ENCODE peak calls at places on chromosomes 6 and 20, in ten cellular contexts. V is epithelial cell of esophagus, G is progenitor cell of endocrine pancreas, I is astrocyte of the cerebellum, N is endodermal cell, E is uterus, C is mammary epithelial cell, W is right lobe of liver, L is GM20000, B is AG04449. Z is an unnamed sample.

GRCh38 chr6:12008366-12009179 is 3.5 kb upstream of the HIVEP1 start:
- DNase-seq in V (peak; percentile 70), G (peak; percentile 77), I (no peak), N (peak; percentile 91), E (peak; percentile 81), C (peak; percentile 75), W (peak; percentile 96), L (peak; percentile 84), B (no peak), Z (no peak)

GRCh38 chr6:34460796-34461507 is 4.9 kb upstream of the PACSIN1 start:
- DNase-seq in V (peak; percentile 71), G (no peak), I (no peak), N (peak; percentile 80), E (no peak), C (peak; percentile 86), W (no peak), L (no peak), B (no peak), Z (no peak)

GRCh38 chr6:17630511-17631073 is 30.5 kb downstream of the FAM8A1 start:
- DNase-seq in V (peak; percentile 7), G (no peak), I (no peak), N (no peak), E (no peak), C (no peak), W (peak; percentile 77), L (no peak), B (no peak), Z (no peak)

GRCh38 chr6:115016593-115016992 is 673.8 kb upstream of the HS3ST5 start:
- DNase-seq in V (no peak), G (no peak), I (no peak), N (no peak), E (no peak), C (no peak), W (no peak), L (no peak), B (no peak), Z (no peak)

GRCh38 chr20:63915471-63915870 is 20.5 kb downstream of the DNAJC5 start:
- DNase-seq in V (no peak), G (no peak), I (no peak), N (no peak), E (no peak), C (no peak), W (no peak), L (no peak), B (no peak), Z (no peak)

GRCh38 chr20:36308318-36308710 is 2.2 kb downstream of the DLGAP4 start:
- DNase-seq in V (no peak), G (no peak), I (no peak), N (no peak), E (no peak), C (no peak), W (no peak), L (no peak), B (no peak), Z (no peak)

GRCh38 chr20:59398552-59399265 is 98.3 kb downstream of the EDN3 start:
- DNase-seq in V (no peak), G (no peak), I (no peak), N (no peak), E (no peak), C (no peak), W (no peak), L (no peak), B (no peak), Z (no peak)

GRCh38 chr6:137917518-137917917 is 50.5 kb downstream of the TNFAIP3 start:
- DNase-seq in V (no peak), G (no peak), I (no peak), N (no peak), E (no peak), C (no peak), W (no peak), L (no peak), B (no peak), Z (no peak)

GRCh38 chr6:117089604-117090003 is 175.8 kb upstream of the VGLL2 start:
- DNase-seq in V (no peak), G (no peak), I (no peak), N (no peak), E (no peak), C (no peak), W (no peak), L (no peak), B (no peak), Z (no peak)

GRCh38 chr6:165439928-165440554 is 130.6 kb upstream of the C6orf118 start:
- DNase-seq in V (peak; percentile 76), G (no peak), I (peak; percentile 74), N (no peak), E (no peak), C (peak; percentile 8), W (no peak), L (peak; percentile 7), B (no peak), Z (peak; percentile 3)

DNA sequence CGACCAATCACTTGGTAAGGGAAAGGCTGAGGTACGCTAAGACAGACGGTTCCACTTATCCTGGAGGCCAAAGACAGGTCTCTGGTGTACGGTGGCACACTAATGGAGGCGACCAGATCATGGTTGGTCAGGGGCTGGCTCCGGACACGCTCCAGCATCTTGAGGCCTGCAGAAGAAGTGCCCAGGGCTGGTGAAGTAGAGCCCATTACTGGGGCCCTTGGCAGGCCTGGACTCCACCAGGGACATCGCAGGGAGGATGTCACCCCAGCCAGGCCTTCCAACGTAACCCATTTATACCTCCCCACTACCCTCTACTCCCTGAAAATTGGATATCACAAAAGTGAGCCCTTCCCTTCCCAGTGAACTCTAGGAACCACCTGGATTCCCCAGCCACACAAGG is 16.2 kb downstream of the KHDC1L start:
- DNase-seq in V (no peak), G (no peak), I (no peak), N (no peak), E (no peak), C (no peak), W (no peak), L (no peak), B (no peak), Z (no peak)
- TF ChIP-seq CTCF in V (no peak), G (no peak), I (no peak), N (no peak), E (no peak), C (no peak), W (no peak), L (no peak), B (no peak), Z (no peak)

DNA sequence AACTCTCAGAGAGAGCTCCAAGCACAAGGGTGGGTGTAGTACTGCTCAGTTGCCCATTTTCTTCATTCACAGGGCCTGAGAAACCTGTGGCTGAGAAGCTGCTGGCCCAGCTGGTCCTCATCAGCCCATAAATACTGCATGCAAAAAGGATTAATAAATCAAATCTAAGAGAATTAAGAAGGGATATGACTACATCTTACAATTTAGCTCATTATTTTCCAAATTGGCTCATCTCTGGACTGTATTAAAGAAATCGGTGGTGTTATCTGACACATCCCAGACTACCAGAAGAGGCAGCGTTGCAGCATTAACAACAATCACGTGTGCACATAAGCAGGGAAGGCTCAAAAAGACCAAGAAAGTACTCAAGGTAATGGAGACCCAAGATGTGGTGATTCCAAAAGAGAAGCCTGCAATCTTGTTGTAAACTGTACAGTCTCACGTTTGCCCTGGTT is 90.7 kb downstream of the CD24 start:
- DNase-seq in V (peak; percentile 41), G (no peak), I (no peak), N (no peak), E (no peak), C (no peak), W (no peak), L (no peak), B (no peak), Z (no peak)
- TF ChIP-seq CTCF in V (peak; percentile 33), G (peak; percentile 19), I (no peak), N (peak; percentile 53), E (no peak), C (peak; percentile 26), W (no peak), L (no peak), B (no peak), Z (no peak)

DNA sequence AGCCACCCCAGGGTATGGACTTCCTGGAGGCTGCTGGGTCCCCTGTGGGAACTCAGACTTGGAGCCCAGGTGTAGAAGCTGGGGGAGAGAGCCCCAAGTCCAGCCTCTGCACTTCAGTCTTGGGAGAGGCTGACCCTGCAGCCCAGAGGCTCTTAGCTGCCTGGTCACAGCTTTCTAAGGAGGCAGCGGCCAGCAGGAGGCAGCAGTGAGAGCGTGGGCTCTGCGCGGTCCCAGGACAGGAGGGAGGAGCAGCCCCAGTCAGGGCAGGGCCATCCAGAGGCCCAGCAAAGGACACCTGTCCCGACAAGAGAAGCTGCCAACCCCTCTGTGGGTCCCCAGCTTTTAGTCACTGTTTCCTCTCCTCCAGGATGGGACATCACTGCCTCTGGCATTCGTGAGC is 9.4 kb downstream of the TREML2 start:
- DNase-seq in V (peak; percentile 36), G (no peak), I (no peak), N (peak; percentile 92), E (no peak), C (no peak), W (no peak), L (peak; percentile 44), B (no peak), Z (no peak)
- TF ChIP-seq CTCF in V (peak; percentile 42), G (peak; percentile 58), I (peak; percentile 20), N (peak; percentile 88), E (no peak), C (peak; percentile 64), W (peak; percentile 59), L (peak; percentile 54), B (peak; percentile 14), Z (peak; percentile 38)

GRCh38 chr6:161233986-161234620 is 39.8 kb downstream of the AGPAT4 start:
- DNase-seq in V (peak; percentile 88), G (no peak), I (peak; percentile 89), N (no peak), E (peak; percentile 88), C (peak; percentile 73), W (no peak), L (no peak), B (peak; percentile 75), Z (no peak)

GRCh38 chr6:161232467-161232866 is 41.4 kb downstream of the AGPAT4 start:
- DNase-seq in V (no peak), G (no peak), I (no peak), N (no peak), E (no peak), C (no peak), W (no peak), L (no peak), B (no peak), Z (no peak)

GRCh38 chr6:161237176-161237575 is 36.7 kb downstream of the AGPAT4 start:
- DNase-seq in V (no peak), G (no peak), I (no peak), N (no peak), E (no peak), C (no peak), W (no peak), L (no peak), B (no peak), Z (no peak)

GRCh38 chr6:161238076-161238869 is 35.6 kb downstream of the AGPAT4 start:
- DNase-seq in V (peak; percentile 17), G (no peak), I (no peak), N (no peak), E (no peak), C (no peak), W (no peak), L (no peak), B (no peak), Z (no peak)

DNA sequence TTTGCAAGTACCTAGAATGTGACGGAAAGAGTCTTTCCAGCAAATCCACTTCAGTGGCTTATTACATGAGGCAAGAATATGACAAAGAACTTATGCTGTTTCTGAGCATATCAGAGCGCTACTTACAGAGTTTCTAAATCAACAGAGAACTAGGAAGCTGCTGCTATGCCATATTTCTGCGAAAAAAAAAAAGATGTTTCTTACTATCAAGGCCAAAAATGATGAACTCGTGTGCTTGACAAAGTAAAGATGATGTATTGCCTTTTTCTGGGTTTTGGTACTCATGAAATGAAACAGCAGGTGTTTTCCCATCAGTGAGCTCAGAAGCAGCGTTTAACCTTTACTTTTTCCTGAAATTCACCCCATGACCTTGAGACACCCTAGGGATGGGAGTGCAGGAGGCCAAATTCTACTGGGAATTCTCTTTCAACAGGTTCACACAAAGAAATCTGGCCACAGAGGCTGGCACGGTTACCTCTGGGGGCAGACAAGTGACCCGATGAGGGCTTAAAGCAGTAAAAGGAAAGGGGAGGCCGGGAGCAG is 37.7 kb downstream of the AGPAT4 start:
- DNase-seq in V (no peak), G (no peak), I (no peak), N (no peak), E (no peak), C (no peak), W (no peak), L (peak; percentile 43), B (no peak), Z (no peak)
- TF ChIP-seq CTCF in V (no peak), G (no peak), I (no peak), N (no peak), E (no peak), C (no peak), W (no peak), L (no peak), B (no peak), Z (no peak)

Z was measured in AG09319.